ENCODE peak calls at places on chromosomes 2 and 18, in seven cellular contexts. W is H1, O is neural progenitor cell, N is GM23248, J is endothelial cell of umbilical vein, M is tibial artery, K is upper lobe of right lung. U is an unnamed sample.

GRCh38 chr2:26674002-26674751 is 18.3 kb upstream of the KCNK3 start:
- DNase-seq in W (no peak), O (no peak), N (no peak), J (no peak), M (no peak), K (peak; percentile 39), U (no peak)

GRCh38 chr2:46276652-46277051 is 20.6 kb upstream of the EPAS1 start:
- DNase-seq in W (no peak), O (no peak), N (peak; percentile 49), J (no peak), M (no peak), K (no peak), U (no peak)

GRCh38 chr2:96085541-96086355 is 30.6 kb downstream of the ADRA2B start:
- DNase-seq in W (no peak), O (no peak), N (no peak), J (no peak), M (no peak), K (no peak), U (no peak)

GRCh38 chr18:30501594-30501993 is 540.9 kb downstream of the DSC3 start:
- DNase-seq in W (no peak), O (no peak), N (no peak), J (no peak), M (no peak), K (no peak), U (no peak)

GRCh38 chr18:32332708-32333107 is 138.0 kb downstream of the GAREM1 start:
- DNase-seq in W (no peak), O (no peak), N (no peak), J (no peak), M (no peak), K (no peak), U (no peak)

GRCh38 chr2:55441280-55441892 is 21.7 kb upstream of the CCDC88A start:
- DNase-seq in W (no peak), O (no peak), N (no peak), J (no peak), M (no peak), K (no peak), U (no peak)

GRCh38 chr18:73880387-73880786 is 267.2 kb downstream of the FBXO15 start:
- DNase-seq in W (no peak), O (no peak), N (no peak), J (no peak), M (no peak), K (no peak), U (no peak)

GRCh38 chr18:56112984-56113383 is 525.0 kb upstream of the TCF4 start:
- DNase-seq in W (no peak), O (no peak), N (no peak), J (no peak), M (no peak), K (no peak), U (no peak)

GRCh38 chr2:234593636-234594035 is 96.8 kb upstream of the ARL4C start:
- DNase-seq in W (no peak), O (no peak), N (no peak), J (no peak), M (no peak), K (no peak), U (no peak)

GRCh38 chr2:31255911-31256571 is 22.1 kb downstream of the EHD3 start:
- DNase-seq in W (no peak), O (no peak), N (no peak), J (no peak), M (no peak), K (no peak), U (no peak)

GRCh38 chr2:26712486-26713465 is 20.3 kb downstream of the KCNK3 start:
- DNase-seq in W (no peak), O (no peak), N (no peak), J (no peak), M (no peak), K (no peak), U (no peak)

GRCh38 chr2:122072666-122073065 is 317.2 kb downstream of the TSN start:
- DNase-seq in W (no peak), O (no peak), N (peak; percentile 38), J (no peak), M (no peak), K (no peak), U (no peak)

GRCh38 chr2:147610491-147611050 is 234.3 kb upstream of the ACVR2A start:
- DNase-seq in W (no peak), O (no peak), N (no peak), J (no peak), M (no peak), K (no peak), U (no peak)

GRCh38 chr2:231611273-231612198 is 18.9 kb downstream of the TEX44 start:
- DNase-seq in W (no peak), O (peak; percentile 66), N (peak; percentile 96), J (peak; percentile 55), M (peak; percentile 70), K (no peak), U (no peak)

GRCh38 chr2:89819809-89820208 is 1128.3 kb downstream of the RPIA start:
- DNase-seq in W (no peak), O (no peak), N (no peak), J (no peak), M (no peak), K (no peak), U (no peak)
- H3K9me3 ChIP-seq in W (peaks cover 66% of the 10 kb centered on the region), O (peaks cover 70% of the 10 kb centered on the region), N (peaks cover 7% of the 10 kb centered on the region), J (peaks cover 52% of the 10 kb centered on the region), M (peaks cover 9% of the 10 kb centered on the region), K (peaks cover 57% of the 10 kb centered on the region), U (peaks cover 33% of the 10 kb centered on the region)

GRCh38 chr18:78662879-78663278 is 316.7 kb upstream of the SALL3 start:
- DNase-seq in W (no peak), O (no peak), N (no peak), J (no peak), M (no peak), K (no peak), U (no peak)
- H3K9me3 ChIP-seq in W (no peaks in the 10 kb centered on the region), O (no peaks in the 10 kb centered on the region), N (no peaks in the 10 kb centered on the region), J (peaks cover 11% of the 10 kb centered on the region), M (no peaks in the 10 kb centered on the region), K (no peaks in the 10 kb centered on the region), U (no peaks in the 10 kb centered on the region)

GRCh38 chr2:189528617-189529016 is 52.0 kb downstream of the SLC40A1 start:
- DNase-seq in W (no peak), O (no peak), N (no peak), J (peak; percentile 88), M (no peak), K (no peak), U (no peak)
- H3K9me3 ChIP-seq in W (no peaks in the 10 kb centered on the region), O (no peaks in the 10 kb centered on the region), N (no peaks in the 10 kb centered on the region), J (no peaks in the 10 kb centered on the region), M (no peaks in the 10 kb centered on the region), K (no peaks in the 10 kb centered on the region), U (no peaks in the 10 kb centered on the region)

GRCh38 chr2:125280276-125280675 is 1255.2 kb downstream of the CNTNAP5 start:
- DNase-seq in W (no peak), O (no peak), N (no peak), J (no peak), M (no peak), K (no peak), U (no peak)

DNA sequence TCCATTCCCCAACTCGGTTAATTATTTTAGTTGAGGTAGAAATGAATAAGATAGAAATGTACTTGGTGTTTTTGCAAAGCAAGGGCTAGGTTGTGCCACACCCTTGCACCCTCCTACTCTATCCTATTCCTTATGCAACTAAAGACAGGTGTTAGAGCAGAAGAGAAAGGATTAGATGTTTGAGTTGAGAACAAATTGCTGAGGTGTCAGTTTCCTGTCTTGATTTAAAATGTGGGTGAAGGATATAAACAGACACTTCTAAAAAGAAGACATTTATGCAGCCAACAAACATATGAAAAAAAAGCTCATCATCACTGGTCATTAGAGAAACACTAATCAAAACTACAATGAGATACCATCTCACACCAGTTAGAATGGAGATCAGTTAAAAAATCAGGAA is 1256.2 kb downstream of the CNTNAP5 start:
- DNase-seq in W (no peak), O (no peak), N (no peak), J (no peak), M (no peak), K (no peak), U (no peak)
- H3K9me3 ChIP-seq in W (peaks cover 10% of the 10 kb centered on the region), O (no peaks in the 10 kb centered on the region), N (peaks cover 3% of the 10 kb centered on the region), J (peaks cover 2% of the 10 kb centered on the region), M (no peaks in the 10 kb centered on the region), K (no peaks in the 10 kb centered on the region), U (no peaks in the 10 kb centered on the region)

DNA sequence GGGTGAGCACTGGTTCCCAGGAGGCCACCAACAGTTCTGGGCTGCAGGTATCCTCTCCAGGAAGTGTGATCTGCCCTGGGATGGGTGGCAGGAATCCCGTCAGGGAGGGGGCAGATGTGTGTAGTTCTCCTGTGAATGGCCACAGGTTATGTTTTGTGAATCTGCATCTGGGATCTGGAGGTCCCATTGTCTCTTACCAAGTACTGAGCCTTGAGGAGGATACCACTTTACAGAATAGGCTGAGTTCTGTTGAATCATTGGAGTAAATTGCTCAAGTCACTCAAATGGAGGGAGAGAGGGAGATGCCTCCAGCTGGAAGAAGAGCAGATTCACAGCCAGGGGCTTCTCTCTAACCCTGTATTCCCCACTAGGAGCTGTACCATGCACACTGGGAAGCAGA is 168.2 kb downstream of the ANKRD30B start:
- DNase-seq in W (no peak), O (no peak), N (no peak), J (no peak), M (no peak), K (no peak), U (no peak)
- H3K9me3 ChIP-seq in W (peaks cover 90% of the 10 kb centered on the region), O (peaks cover 10% of the 10 kb centered on the region), N (no peaks in the 10 kb centered on the region), J (no peaks in the 10 kb centered on the region), M (no peaks in the 10 kb centered on the region), K (no peaks in the 10 kb centered on the region), U (no peaks in the 10 kb centered on the region)

DNA sequence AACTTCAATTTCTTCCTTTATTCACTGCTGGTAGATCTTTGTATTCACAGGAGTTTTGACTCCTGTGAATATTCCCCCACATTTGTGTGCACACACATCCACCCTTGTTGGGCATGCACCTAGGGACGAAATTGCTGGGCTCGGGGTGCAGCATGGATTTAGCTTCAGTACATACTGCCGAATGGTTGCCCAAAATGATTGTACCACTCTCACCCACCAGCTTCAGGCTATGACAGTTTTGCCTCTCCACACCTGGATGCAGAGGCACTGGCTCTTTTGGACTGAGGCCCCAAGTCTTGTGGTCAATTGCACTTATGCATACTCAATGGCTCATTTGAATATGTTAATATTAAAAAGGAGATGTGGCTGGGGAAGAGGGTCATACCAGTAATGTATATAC is 65.1 kb upstream of the ODC1 start:
- DNase-seq in W (no peak), O (no peak), N (no peak), J (no peak), M (no peak), K (no peak), U (no peak)
- H3K9me3 ChIP-seq in W (peaks cover 4% of the 10 kb centered on the region), O (peaks cover 6% of the 10 kb centered on the region), N (peaks cover 7% of the 10 kb centered on the region), J (no peaks in the 10 kb centered on the region), M (no peaks in the 10 kb centered on the region), K (peaks cover 5% of the 10 kb centered on the region), U (peaks cover 4% of the 10 kb centered on the region)

GRCh38 chr2:156958374-156958773 is 299.1 kb upstream of the GALNT5 start:
- DNase-seq in W (no peak), O (no peak), N (no peak), J (no peak), M (no peak), K (no peak), U (no peak)

GRCh38 chr2:156956161-156956560 is 301.3 kb upstream of the GALNT5 start:
- DNase-seq in W (no peak), O (no peak), N (peak; percentile 15), J (no peak), M (no peak), K (no peak), U (no peak)

GRCh38 chr2:156955701-156956100 is 301.8 kb upstream of the GALNT5 start:
- DNase-seq in W (no peak), O (no peak), N (no peak), J (no peak), M (no peak), K (no peak), U (no peak)

GRCh38 chr2:156959481-156959880 is 298.0 kb upstream of the GALNT5 start:
- DNase-seq in W (no peak), O (no peak), N (no peak), J (no peak), M (no peak), K (no peak), U (no peak)
- H3K9me3 ChIP-seq in W (peaks cover 19% of the 10 kb centered on the region), O (no peaks in the 10 kb centered on the region), N (no peaks in the 10 kb centered on the region), J (no peaks in the 10 kb centered on the region), M (no peaks in the 10 kb centered on the region), K (peaks cover 5% of the 10 kb centered on the region), U (no peaks in the 10 kb centered on the region)

U was measured in T-helper 17 cell.